ENCODE peak calls at places on chromosomes 13 and 19, in four cellular contexts. One of them, this sample, is unnamed.

GRCh38 chr19:42420055-42420544 is 7.1 kb downstream of the LIPE start:
- DNase-seq in IMR-90: peak
- DNase-seq in brain microvascular endothelial cell: peak
- DNase-seq in cardiac muscle cell: no peak
- DNase-seq in this sample: no peak

GRCh38 chr19:42185281-42185680 is 32.2 kb downstream of the DEDD2 start:
- DNase-seq in IMR-90: peak
- DNase-seq in brain microvascular endothelial cell: no peak
- DNase-seq in cardiac muscle cell: no peak
- DNase-seq in this sample: no peak

GRCh38 chr13:44801990-44802389 is 187.3 kb downstream of the NUFIP1 start:
- DNase-seq in IMR-90: peak
- DNase-seq in brain microvascular endothelial cell: peak
- DNase-seq in cardiac muscle cell: no peak
- DNase-seq in this sample: peak

GRCh38 chr13:41765813-41766212 is 195.1 kb downstream of the VWA8 start:
- DNase-seq in IMR-90: no peak
- DNase-seq in brain microvascular endothelial cell: no peak
- DNase-seq in cardiac muscle cell: no peak
- DNase-seq in this sample: no peak

GRCh38 chr19:33309826-33310225 is 7.5 kb upstream of the CEBPA start:
- DNase-seq in IMR-90: no peak
- DNase-seq in brain microvascular endothelial cell: no peak
- DNase-seq in cardiac muscle cell: no peak
- DNase-seq in this sample: no peak

GRCh38 chr19:33416307-33417215 is 43.1 kb downstream of the CEBPG start:
- DNase-seq in IMR-90: peak
- DNase-seq in brain microvascular endothelial cell: peak
- DNase-seq in cardiac muscle cell: peak
- DNase-seq in this sample: peak

GRCh38 chr19:16373539-16373938 is 48.9 kb downstream of the KLF2 start:
- DNase-seq in IMR-90: peak
- DNase-seq in brain microvascular endothelial cell: peak
- DNase-seq in cardiac muscle cell: no peak
- DNase-seq in this sample: no peak

GRCh38 chr19:38024991-38025716 is 118.1 kb downstream of the SIPA1L3 start:
- DNase-seq in IMR-90: no peak
- DNase-seq in brain microvascular endothelial cell: no peak
- DNase-seq in cardiac muscle cell: no peak
- DNase-seq in this sample: no peak

GRCh38 chr19:17725422-17726078 is 6.3 kb downstream of the MAP1S start:
- DNase-seq in IMR-90: no peak
- DNase-seq in brain microvascular endothelial cell: no peak
- DNase-seq in cardiac muscle cell: no peak
- DNase-seq in this sample: no peak

GRCh38 chr13:112061367-112062046 is 5.4 kb upstream of the SOX1 start:
- DNase-seq in IMR-90: no peak
- DNase-seq in brain microvascular endothelial cell: no peak
- DNase-seq in cardiac muscle cell: no peak
- DNase-seq in this sample: no peak

GRCh38 chr13:50387124-50387581 is 371.9 kb downstream of the KCNRG start:
- DNase-seq in IMR-90: peak
- DNase-seq in brain microvascular endothelial cell: no peak
- DNase-seq in cardiac muscle cell: peak
- DNase-seq in this sample: no peak

GRCh38 chr19:18777725-18778389 is 13.2 kb downstream of the COMP start:
- DNase-seq in IMR-90: no peak
- DNase-seq in brain microvascular endothelial cell: no peak
- DNase-seq in cardiac muscle cell: no peak
- DNase-seq in this sample: no peak

GRCh38 chr13:100825551-100825950 is 151.0 kb upstream of the TMTC4 start:
- DNase-seq in IMR-90: peak
- DNase-seq in brain microvascular endothelial cell: no peak
- DNase-seq in cardiac muscle cell: no peak
- DNase-seq in this sample: peak

GRCh38 chr19:38990949-38991697 is 15.6 kb upstream of the FBXO17 start:
- DNase-seq in IMR-90: no peak
- DNase-seq in brain microvascular endothelial cell: no peak
- DNase-seq in cardiac muscle cell: no peak
- DNase-seq in this sample: no peak

GRCh38 chr19:39745645-39746044 is 7.8 kb upstream of the CLC start:
- DNase-seq in IMR-90: no peak
- DNase-seq in brain microvascular endothelial cell: no peak
- DNase-seq in cardiac muscle cell: no peak
- DNase-seq in this sample: no peak

GRCh38 chr19:10209305-10209704 is 14.6 kb upstream of the DNMT1 start:
- DNase-seq in IMR-90: peak
- DNase-seq in brain microvascular endothelial cell: peak
- DNase-seq in cardiac muscle cell: no peak
- DNase-seq in this sample: no peak

GRCh38 chr19:7471696-7472620 is 16.9 kb downstream of the PEX11G start:
- DNase-seq in IMR-90: no peak
- DNase-seq in brain microvascular endothelial cell: no peak
- DNase-seq in cardiac muscle cell: no peak
- DNase-seq in this sample: no peak

GRCh38 chr19:40414536-40415535 is 1.7 kb upstream of the PRX start:
- DNase-seq in IMR-90: no peak
- DNase-seq in brain microvascular endothelial cell: no peak
- DNase-seq in cardiac muscle cell: no peak
- DNase-seq in this sample: no peak

GRCh38 chr13:113647351-113648217 is 10.4 kb downstream of the ATP4B start:
- DNase-seq in IMR-90: no peak
- DNase-seq in brain microvascular endothelial cell: no peak
- DNase-seq in cardiac muscle cell: no peak
- DNase-seq in this sample: no peak

GRCh38 chr19:42488783-42489521 is 39.3 kb downstream of the CEACAM1 start:
- DNase-seq in IMR-90: no peak
- DNase-seq in brain microvascular endothelial cell: no peak
- DNase-seq in cardiac muscle cell: no peak
- DNase-seq in this sample: no peak

GRCh38 chr13:50222569-50223332 is 207.5 kb downstream of the KCNRG start:
- DNase-seq in IMR-90: peak
- DNase-seq in brain microvascular endothelial cell: peak
- DNase-seq in cardiac muscle cell: no peak
- DNase-seq in this sample: peak

GRCh38 chr13:85040176-85040660 is 759.0 kb downstream of the SLITRK6 start:
- DNase-seq in IMR-90: no peak
- DNase-seq in brain microvascular endothelial cell: no peak
- DNase-seq in cardiac muscle cell: no peak
- DNase-seq in this sample: no peak

GRCh38 chr13:44293908-44294735 is 79.5 kb upstream of the SERP2 start:
- DNase-seq in IMR-90: peak
- DNase-seq in brain microvascular endothelial cell: no peak
- DNase-seq in cardiac muscle cell: no peak
- DNase-seq in this sample: no peak

GRCh38 chr19:51127755-51128154 is 3.0 kb downstream of the SIGLEC9 start:
- DNase-seq in IMR-90: peak
- DNase-seq in brain microvascular endothelial cell: peak
- DNase-seq in cardiac muscle cell: no peak
- DNase-seq in this sample: no peak

GRCh38 chr19:49161987-49162386 is 4.4 kb downstream of the TRPM4 start:
- DNase-seq in IMR-90: peak
- DNase-seq in brain microvascular endothelial cell: peak
- DNase-seq in cardiac muscle cell: no peak
- DNase-seq in this sample: no peak

GRCh38 chr13:23427342-23428182 is 5.9 kb downstream of the SACS start:
- DNase-seq in IMR-90: peak
- DNase-seq in brain microvascular endothelial cell: peak
- DNase-seq in cardiac muscle cell: no peak
- DNase-seq in this sample: peak
- H3K4me3 ChIP-seq in IMR-90: no peak
- H3K4me3 ChIP-seq in brain microvascular endothelial cell: no peak
- H3K4me3 ChIP-seq in cardiac muscle cell: no peak
- H3K4me3 ChIP-seq in this sample: no peak

DNA sequence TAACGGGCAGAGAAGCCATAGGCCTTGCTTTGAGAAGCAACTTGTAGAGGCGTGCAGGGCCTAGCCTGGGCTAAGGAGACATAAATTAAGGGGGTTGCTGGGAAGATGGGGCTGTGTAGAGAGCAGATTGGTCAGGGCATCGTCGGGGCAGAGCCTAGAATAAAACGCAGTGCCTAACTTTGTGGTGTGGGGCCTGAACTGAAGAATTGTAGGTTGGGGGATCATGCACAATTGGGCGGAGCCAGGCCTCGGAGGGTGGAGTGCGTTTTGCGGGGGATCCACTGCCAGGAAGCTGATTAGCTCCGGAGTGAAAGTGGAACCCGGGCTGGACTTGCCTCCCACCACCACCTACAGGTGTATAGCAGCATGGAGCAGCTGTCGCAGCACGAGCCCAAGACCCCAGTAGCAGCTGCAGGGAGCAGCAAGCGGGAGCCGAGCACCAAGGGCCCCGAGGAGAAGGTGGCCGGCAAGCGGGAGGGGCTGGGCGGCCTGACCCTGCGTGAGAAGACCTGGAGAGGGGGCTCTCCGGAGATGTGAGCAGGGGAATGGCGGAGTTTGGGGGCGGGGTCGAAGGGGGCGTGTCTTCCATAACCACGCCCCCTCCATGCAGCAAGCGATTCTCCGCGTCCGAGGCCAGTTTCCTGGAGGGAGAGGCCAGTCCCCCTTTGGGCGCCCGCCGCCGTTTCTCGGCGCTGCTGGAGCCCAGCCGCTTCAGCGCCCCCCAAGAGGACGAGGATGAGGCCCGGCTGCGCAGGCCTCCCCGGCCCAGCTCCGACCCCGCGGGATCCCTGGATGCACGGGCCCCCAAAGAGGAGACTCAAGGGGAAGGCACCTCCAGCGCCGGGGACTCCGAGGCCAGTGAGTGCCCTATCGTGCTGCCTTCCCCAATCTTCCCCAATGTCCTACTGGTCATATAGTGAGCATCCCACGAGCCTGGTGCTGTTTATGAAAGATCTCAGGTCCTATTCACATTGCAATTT is 13.8 kb downstream of the DNASE2 start:
- DNase-seq in IMR-90: peak
- DNase-seq in brain microvascular endothelial cell: peak
- DNase-seq in cardiac muscle cell: peak
- DNase-seq in this sample: no peak
- TF ChIP-seq CTCF in IMR-90: no peak
- TF ChIP-seq CTCF in brain microvascular endothelial cell: no peak
- TF ChIP-seq CTCF in cardiac muscle cell: no peak
- TF ChIP-seq CTCF in this sample: no peak

DNA sequence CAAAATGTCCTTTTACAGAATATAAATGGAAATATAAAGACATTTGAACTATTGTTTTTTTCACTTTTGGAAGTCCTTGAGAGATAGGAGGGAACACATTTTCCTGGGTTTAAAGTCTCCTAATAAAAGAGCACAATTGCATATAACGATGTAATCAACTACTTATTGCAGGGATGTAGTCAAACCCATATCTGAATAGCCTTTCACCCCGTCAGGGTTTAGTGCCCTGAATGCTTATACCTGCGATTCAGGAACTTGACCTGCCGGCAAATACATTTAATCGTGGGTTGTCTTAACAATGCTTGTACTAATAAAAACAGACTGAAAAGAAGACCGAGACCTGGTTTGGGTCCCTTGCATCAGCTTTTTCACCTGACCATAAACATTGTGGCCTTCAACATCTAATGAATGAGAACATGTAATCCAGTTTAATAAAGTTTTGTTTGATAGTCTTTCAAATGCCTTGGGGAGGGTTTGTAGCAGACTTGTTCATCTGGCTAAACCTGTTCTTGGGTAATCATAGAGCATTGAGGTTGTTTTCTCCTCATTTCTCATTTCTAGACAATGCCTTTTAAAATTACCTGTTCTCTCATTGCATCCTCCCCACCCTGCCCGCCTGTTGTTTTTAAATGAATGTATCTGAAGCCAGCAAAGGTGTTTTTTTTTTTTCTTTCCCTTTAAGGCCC is 7.0 kb downstream of the KLF5 start:
- DNase-seq in IMR-90: no peak
- DNase-seq in brain microvascular endothelial cell: no peak
- DNase-seq in cardiac muscle cell: no peak
- DNase-seq in this sample: no peak
- H3K4me3 ChIP-seq in IMR-90: no peak
- H3K4me3 ChIP-seq in brain microvascular endothelial cell: no peak
- H3K4me3 ChIP-seq in cardiac muscle cell: no peak
- H3K4me3 ChIP-seq in this sample: no peak

DNA sequence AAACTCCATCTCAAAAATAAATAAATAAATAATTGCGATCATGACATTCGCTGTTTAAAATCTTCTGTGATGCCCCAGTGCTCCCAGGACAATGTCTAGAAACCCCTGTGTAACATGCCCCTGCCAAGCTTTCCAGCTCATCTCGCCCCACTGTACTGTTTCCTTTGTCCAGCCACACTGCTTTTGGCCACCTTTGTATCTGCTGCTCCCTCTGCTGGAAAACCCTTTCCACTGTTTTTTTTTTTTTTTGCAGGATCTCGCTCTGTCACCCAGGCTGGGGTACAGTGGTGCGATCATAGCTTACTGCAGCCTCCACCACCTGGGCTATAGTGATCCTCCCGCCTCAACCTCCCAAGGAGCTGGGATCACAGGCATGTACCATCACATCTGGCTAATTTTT is 7.5 kb downstream of the PLAUR start:
- DNase-seq in IMR-90: no peak
- DNase-seq in brain microvascular endothelial cell: no peak
- DNase-seq in cardiac muscle cell: peak
- DNase-seq in this sample: no peak
- TF ChIP-seq CTCF in IMR-90: peak
- TF ChIP-seq CTCF in brain microvascular endothelial cell: peak
- TF ChIP-seq CTCF in cardiac muscle cell: peak
- TF ChIP-seq CTCF in this sample: peak

GRCh38 chr19:1811942-1812425 is at the start of gene ATP8B3:
- DNase-seq in IMR-90: no peak
- DNase-seq in brain microvascular endothelial cell: no peak
- DNase-seq in cardiac muscle cell: no peak
- DNase-seq in this sample: no peak
- H3K4me3 ChIP-seq in IMR-90: peak
- H3K4me3 ChIP-seq in brain microvascular endothelial cell: peak
- H3K4me3 ChIP-seq in cardiac muscle cell: peak
- H3K4me3 ChIP-seq in this sample: peak

GRCh38 chr19:47331931-47332547 is at the start of gene C5AR2:
- DNase-seq in IMR-90: no peak
- DNase-seq in brain microvascular endothelial cell: no peak
- DNase-seq in cardiac muscle cell: no peak
- DNase-seq in this sample: no peak

GRCh38 chr19:47331490-47331889 is 485 bp upstream of the C5AR2 start:
- DNase-seq in IMR-90: no peak
- DNase-seq in brain microvascular endothelial cell: no peak
- DNase-seq in cardiac muscle cell: no peak
- DNase-seq in this sample: no peak

GRCh38 chr19:47324502-47324901 is 7.5 kb upstream of the C5AR2 start:
- DNase-seq in IMR-90: no peak
- DNase-seq in brain microvascular endothelial cell: no peak
- DNase-seq in cardiac muscle cell: no peak
- DNase-seq in this sample: no peak

GRCh38 chr19:47330466-47330869 is 1.5 kb upstream of the C5AR2 start:
- DNase-seq in IMR-90: peak
- DNase-seq in brain microvascular endothelial cell: peak
- DNase-seq in cardiac muscle cell: no peak
- DNase-seq in this sample: no peak
- TF ChIP-seq CTCF in IMR-90: no peak
- TF ChIP-seq CTCF in brain microvascular endothelial cell: peak
- TF ChIP-seq CTCF in cardiac muscle cell: no peak
- TF ChIP-seq CTCF in this sample: no peak

GRCh38 chr13:31046711-31047279 is 114.3 kb downstream of the TEX26 start:
- DNase-seq in IMR-90: peak
- DNase-seq in brain microvascular endothelial cell: peak
- DNase-seq in cardiac muscle cell: peak
- DNase-seq in this sample: no peak
- H3K4me3 ChIP-seq in IMR-90: no peak
- H3K4me3 ChIP-seq in brain microvascular endothelial cell: no peak
- H3K4me3 ChIP-seq in cardiac muscle cell: no peak
- H3K4me3 ChIP-seq in this sample: no peak

GRCh38 chr13:62320129-62320724 is 904.6 kb upstream of the PCDH20 start:
- DNase-seq in IMR-90: peak
- DNase-seq in brain microvascular endothelial cell: peak
- DNase-seq in cardiac muscle cell: peak
- DNase-seq in this sample: peak
- TF ChIP-seq CTCF in IMR-90: peak
- TF ChIP-seq CTCF in brain microvascular endothelial cell: peak
- TF ChIP-seq CTCF in cardiac muscle cell: peak
- TF ChIP-seq CTCF in this sample: peak